ENCODE peak calls at places on chromosomes 12 and 14, in four cellular contexts. D is NCI-H446 treated with DMSO at 0.1 percent for 48 hours, M is ascending aorta, N is GM10248. A is an unnamed sample.

GRCh38 chr12:52744493-52745156 is 32.5 kb downstream of the KRT76 start:
- DNase-seq in D (no peak), M (peak), N (no peak), A (no peak)

GRCh38 chr12:107749094-107749493 is 11.8 kb downstream of the PRDM4 start:
- DNase-seq in D (no peak), M (no peak), N (no peak), A (no peak)

GRCh38 chr14:101005447-101005846 is 101.9 kb upstream of the RTL1 start:
- DNase-seq in D (no peak), M (peak), N (no peak), A (no peak)

GRCh38 chr14:75079521-75079920 is 10.1 kb downstream of the ZC2HC1C start:
- DNase-seq in D (no peak), M (no peak), N (no peak), A (no peak)

GRCh38 chr12:67759829-67760228 is 111.3 kb downstream of the DYRK2 start:
- DNase-seq in D (no peak), M (no peak), N (no peak), A (no peak)

GRCh38 chr12:3077572-3078081 is 448 bp downstream of the TSPAN9 start:
- DNase-seq in D (no peak), M (peak), N (no peak), A (no peak)

GRCh38 chr14:98444077-98444476 is 827.9 kb downstream of the BCL11B start:
- DNase-seq in D (no peak), M (no peak), N (no peak), A (no peak)

GRCh38 chr14:72883963-72884362 is 9.9 kb downstream of the DPF3 start:
- DNase-seq in D (no peak), M (no peak), N (peak), A (no peak)

GRCh38 chr12:108856428-108857157 is 790 bp downstream of the SSH1 start:
- DNase-seq in D (no peak), M (peak), N (no peak), A (no peak)

GRCh38 chr14:69699743-69700309 is 67.1 kb upstream of the SRSF5 start:
- DNase-seq in D (no peak), M (no peak), N (no peak), A (no peak)

GRCh38 chr12:125360540-125360939 is 295.3 kb downstream of the AACS start:
- DNase-seq in D (no peak), M (no peak), N (no peak), A (no peak)

GRCh38 chr14:88488081-88488480 is 66.7 kb downstream of the PTPN21 start:
- DNase-seq in D (no peak), M (no peak), N (no peak), A (no peak)

GRCh38 chr12:100733817-100734593 is 60.6 kb upstream of the ANO4 start:
- DNase-seq in D (no peak), M (no peak), N (no peak), A (no peak)

GRCh38 chr12:75509621-75510020 is 1.8 kb downstream of the KRR1 start:
- DNase-seq in D (no peak), M (no peak), N (no peak), A (no peak)

GRCh38 chr14:103109789-103110415 is 13.4 kb upstream of the TNFAIP2 start:
- DNase-seq in D (no peak), M (no peak), N (no peak), A (no peak)

GRCh38 chr12:92186038-92186470 is 40.4 kb upstream of the BTG1 start:
- DNase-seq in D (no peak), M (no peak), N (no peak), A (no peak)

GRCh38 chr14:90883782-90884181 is 67.6 kb upstream of the TTC7B start:
- DNase-seq in D (no peak), M (no peak), N (no peak), A (no peak)

GRCh38 chr12:42129595-42130204 is 15.0 kb downstream of the GXYLT1 start:
- DNase-seq in D (peak), M (no peak), N (no peak), A (peak)

GRCh38 chr12:46915861-46916260 is 90.1 kb upstream of the SLC38A4 start:
- DNase-seq in D (no peak), M (no peak), N (no peak), A (no peak)

GRCh38 chr12:27015730-27016076 is 1.5 kb upstream of the TM7SF3 start:
- DNase-seq in D (peak), M (no peak), N (peak), A (no peak)